ENCODE peak calls at places on chromosomes 11 and 22, in five cellular contexts. D is HAP-1, T is GM23338, S is fibroblast of lung, N is NT2/D1. Y is an unnamed sample.

GRCh38 chr11:61544466-61544865 is 35.9 kb downstream of the LRRC10B start:
- DNase-seq in N (no peak), D (no peak), S (no peak), T (no peak), Y (no peak)

GRCh38 chr11:67286621-67287333 is 2.3 kb upstream of the ANKRD13D start:
- DNase-seq in T (peak; percentile 40), D (no peak), S (no peak), N (no peak), Y (no peak)

GRCh38 chr11:107591098-107591445 is at the start of gene ELMOD1:
- DNase-seq in D (peak; percentile 85), N (no peak), S (peak; percentile 47), T (peak; percentile 72), Y (peak; percentile 50)

GRCh38 chr11:134423106-134423505 is 11.1 kb upstream of the B3GAT1 start:
- DNase-seq in D (no peak), S (no peak), N (no peak), T (no peak), Y (no peak)

GRCh38 chr11:48058064-48058463 is 77.7 kb downstream of the PTPRJ start:
- DNase-seq in N (no peak), S (no peak), T (no peak), D (no peak), Y (no peak)

GRCh38 chr11:88320149-88320559 is 17.4 kb downstream of the CTSC start:
- DNase-seq in D (no peak), N (no peak), S (peak; percentile 78), T (no peak), Y (no peak)

GRCh38 chr11:43567396-43567975 is 113.1 kb upstream of the HSD17B12 start:
- DNase-seq in N (no peak), T (peak; percentile 80), S (peak; percentile 29), D (no peak), Y (peak; percentile 79)

GRCh38 chr11:12272821-12273617 is 104.4 kb upstream of the PARVA start:
- DNase-seq in S (peak; percentile 81), T (no peak), D (no peak), N (no peak), Y (no peak)

GRCh38 chr11:82682003-82682751 is 51.5 kb downstream of the FAM181B start:
- DNase-seq in D (peak; percentile 66), N (peak; percentile 63), S (peak; percentile 63), T (peak; percentile 88), Y (peak; percentile 83)

GRCh38 chr22:19868773-19869471 is 14.2 kb upstream of the GNB1L start:
- DNase-seq in S (no peak), N (no peak), T (no peak), D (peak; percentile 37), Y (no peak)

GRCh38 chr11:66363805-66364535 is 7.6 kb downstream of the SLC29A2 start:
- DNase-seq in N (peak; percentile 71), D (peak; percentile 90), T (peak; percentile 92), S (no peak), Y (no peak)

GRCh38 chr22:44870021-44870420 is 117.6 kb downstream of the ARHGAP8 start:
- DNase-seq in N (no peak), T (peak; percentile 29), D (peak; percentile 30), S (peak; percentile 64), Y (peak; percentile 38)

GRCh38 chr11:34749666-34750659 is 129.1 kb downstream of the EHF start:
- DNase-seq in D (no peak), T (no peak), S (peak; percentile 82), N (no peak), Y (peak; percentile 98)

GRCh38 chr11:4044971-4045646 is 49.5 kb upstream of the RRM1 start:
- DNase-seq in T (no peak), S (no peak), N (no peak), D (no peak), Y (peak; percentile 40)

GRCh38 chr22:20607157-20607907 is 99.9 kb downstream of the MED15 start:
- DNase-seq in D (no peak), S (no peak), N (no peak), T (peak; percentile 27), Y (no peak)

GRCh38 chr11:26276798-26277424 is 55.0 kb upstream of the ANO3 start:
- DNase-seq in D (peak; percentile 74), S (peak; percentile 53), T (peak; percentile 87), N (peak; percentile 48), Y (peak; percentile 58)

GRCh38 chr11:60318726-60319125 is 8.3 kb upstream of the MS4A6E start:
- DNase-seq in D (no peak), T (no peak), N (no peak), S (no peak), Y (no peak)

GRCh38 chr11:43989162-43989961 is 46.9 kb downstream of the C11orf96 start:
- DNase-seq in S (no peak), T (peak; percentile 24), N (no peak), D (no peak), Y (peak; percentile 63)

GRCh38 chr11:12724301-12725046 is 50.3 kb downstream of the TEAD1 start:
- DNase-seq in S (peak; percentile 91), N (peak; percentile 35), T (peak; percentile 95), D (peak; percentile 83), Y (no peak)

GRCh38 chr22:24284747-24285203 is 14.1 kb downstream of the SPECC1L start:
- DNase-seq in D (no peak), N (no peak), T (no peak), S (peak; percentile 36), Y (no peak)

GRCh38 chr22:11066458-11067285 is 4461.3 kb upstream of the OR11H1 start:
- DNase-seq in T (no peak), D (no peak), S (no peak), N (no peak), Y (no peak)

GRCh38 chr11:120385110-120385509 is 48.9 kb downstream of the ARHGEF12 start:
- DNase-seq in S (peak; percentile 69), D (no peak), N (no peak), T (peak; percentile 41), Y (peak; percentile 42)

GRCh38 chr11:120384476-120384875 is 48.3 kb downstream of the ARHGEF12 start:
- DNase-seq in D (no peak), N (no peak), S (no peak), T (no peak), Y (no peak)

GRCh38 chr11:120386774-120387371 is 50.7 kb downstream of the ARHGEF12 start:
- DNase-seq in S (no peak), T (no peak), N (no peak), D (no peak), Y (no peak)

GRCh38 chr11:120386318-120386717 is 50.1 kb downstream of the ARHGEF12 start:
- DNase-seq in T (no peak), D (no peak), S (no peak), N (no peak), Y (no peak)

DNA sequence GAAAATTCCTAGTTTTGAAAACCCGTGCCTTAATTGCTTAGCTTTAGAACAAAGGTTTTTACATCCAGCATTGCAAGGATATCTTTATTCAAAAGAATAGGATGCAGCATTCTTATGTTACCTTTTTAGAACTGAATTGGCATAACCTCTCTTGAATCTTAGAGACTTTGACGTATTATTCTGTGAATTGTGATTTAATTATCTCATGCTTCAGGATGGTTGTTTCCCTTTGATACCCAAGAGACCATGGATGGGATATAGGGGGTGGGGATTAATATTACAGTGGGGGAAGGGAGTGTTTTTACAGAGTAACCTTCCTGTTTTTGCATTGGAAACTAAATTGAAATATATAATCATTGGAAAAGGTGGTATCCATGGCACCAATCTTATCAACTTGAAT is 49.5 kb downstream of the ARHGEF12 start:
- DNase-seq in T (no peak), D (no peak), N (no peak), S (no peak), Y (no peak)
- H3K4me1 ChIP-seq in T (peaks cover 20% of the 10 kb centered on the region), D (peaks cover 42% of the 10 kb centered on the region), N (no peaks in the 10 kb centered on the region), S (peaks cover 5% of the 10 kb centered on the region), Y (peaks cover 15% of the 10 kb centered on the region)

GRCh38 chr11:103636232-103636631 is 400.2 kb upstream of the DDI1 start:
- DNase-seq in T (no peak), D (no peak), N (no peak), S (no peak), Y (no peak)

GRCh38 chr11:103637250-103637649 is 399.2 kb upstream of the DDI1 start:
- DNase-seq in T (peak; percentile 5), N (no peak), S (peak; percentile 75), D (peak; percentile 53), Y (no peak)

GRCh38 chr11:103633037-103633788 is 403.2 kb upstream of the DDI1 start:
- DNase-seq in S (peak; percentile 85), T (peak; percentile 64), N (no peak), D (peak; percentile 11), Y (no peak)

GRCh38 chr11:103631841-103632240 is 404.6 kb upstream of the DDI1 start:
- DNase-seq in N (no peak), S (no peak), D (no peak), T (no peak), Y (no peak)

GRCh38 chr11:103633819-103634590 is 402.4 kb upstream of the DDI1 start:
- DNase-seq in N (no peak), S (no peak), T (no peak), D (no peak), Y (peak; percentile 62)
- H3K4me3 ChIP-seq in N (no peak overlapping the region), S (no peak overlapping the region), T (no peak overlapping the region), D (no peak overlapping the region), Y (no peak overlapping the region)

GRCh38 chr11:2273311-2273710 is 2.9 kb upstream of the ASCL2 start:
- DNase-seq in S (no peak), D (no peak), T (no peak), N (no peak), Y (no peak)

GRCh38 chr11:2276999-2277328 is 6.6 kb upstream of the ASCL2 start:
- DNase-seq in D (no peak), T (no peak), N (no peak), S (no peak), Y (no peak)

GRCh38 chr11:2276280-2276998 is 6.1 kb upstream of the ASCL2 start:
- DNase-seq in T (no peak), S (no peak), D (no peak), N (no peak), Y (no peak)

GRCh38 chr11:2273771-2274170 is 3.4 kb upstream of the ASCL2 start:
- DNase-seq in S (no peak), T (no peak), N (no peak), D (no peak), Y (no peak)

GRCh38 chr11:2275334-2276279 is 5.2 kb upstream of the ASCL2 start:
- DNase-seq in T (no peak), N (no peak), D (no peak), S (no peak), Y (no peak)
- H3K4me1 ChIP-seq in T (peaks cover 15% of the 10 kb centered on the region), N (peaks cover 6% of the 10 kb centered on the region), D (peaks cover 3% of the 10 kb centered on the region), S (no peaks in the 10 kb centered on the region), Y (no peaks in the 10 kb centered on the region)

GRCh38 chr22:38751422-38752346 is 4.1 kb downstream of the SUN2 start:
- DNase-seq in D (no peak), N (no peak), S (peak; percentile 37), T (no peak), Y (no peak)
- H3K4me3 ChIP-seq in D (no peak overlapping the region), N (no peak overlapping the region), S (no peak overlapping the region), T (no peak overlapping the region), Y (no peak overlapping the region)